ENCODE peak calls at places on chromosomes 16 and 17, in ten cellular contexts. One of them, this sample, is unnamed.

GRCh38 chr17:78958556-78959191 is 21.0 kb downstream of the LGALS3BP start:
- DNase-seq in PC-9: peak; percentile 61
- DNase-seq in stomach: peak; percentile 71
- DNase-seq in cardiac muscle cell: peak; percentile 27
- DNase-seq in gastrocnemius medialis: no peak
- DNase-seq in esophagus squamous epithelium: no peak
- DNase-seq in kidney epithelial cell: no peak
- DNase-seq in mucosa of descending colon: no peak
- DNase-seq in left ventricle myocardium inferior: no peak
- DNase-seq in body of pancreas: no peak
- DNase-seq in this sample: no peak

GRCh38 chr17:151886-152859 is 14.8 kb downstream of the SCGB1C2 start:
- DNase-seq in PC-9: no peak
- DNase-seq in stomach: no peak
- DNase-seq in cardiac muscle cell: no peak
- DNase-seq in gastrocnemius medialis: no peak
- DNase-seq in esophagus squamous epithelium: no peak
- DNase-seq in kidney epithelial cell: no peak
- DNase-seq in mucosa of descending colon: peak; percentile 9
- DNase-seq in left ventricle myocardium inferior: peak; percentile 7
- DNase-seq in body of pancreas: no peak
- DNase-seq in this sample: no peak

GRCh38 chr17:79214940-79215604 is 140.4 kb downstream of the ENGASE start:
- DNase-seq in PC-9: no peak
- DNase-seq in stomach: no peak
- DNase-seq in cardiac muscle cell: no peak
- DNase-seq in gastrocnemius medialis: no peak
- DNase-seq in esophagus squamous epithelium: no peak
- DNase-seq in kidney epithelial cell: no peak
- DNase-seq in mucosa of descending colon: no peak
- DNase-seq in left ventricle myocardium inferior: no peak
- DNase-seq in body of pancreas: no peak
- DNase-seq in this sample: no peak

GRCh38 chr17:28057731-28058246 is 15.3 kb downstream of the NLK start:
- DNase-seq in PC-9: peak; percentile 83
- DNase-seq in stomach: no peak
- DNase-seq in cardiac muscle cell: no peak
- DNase-seq in gastrocnemius medialis: no peak
- DNase-seq in esophagus squamous epithelium: no peak
- DNase-seq in kidney epithelial cell: no peak
- DNase-seq in mucosa of descending colon: no peak
- DNase-seq in left ventricle myocardium inferior: no peak
- DNase-seq in body of pancreas: no peak
- DNase-seq in this sample: no peak

GRCh38 chr17:28760987-28761562 is 17.3 kb downstream of the TRAF4 start:
- DNase-seq in PC-9: peak; percentile 81
- DNase-seq in stomach: peak; percentile 87
- DNase-seq in cardiac muscle cell: peak; percentile 59
- DNase-seq in gastrocnemius medialis: peak; percentile 69
- DNase-seq in esophagus squamous epithelium: no peak
- DNase-seq in kidney epithelial cell: no peak
- DNase-seq in mucosa of descending colon: peak; percentile 69
- DNase-seq in left ventricle myocardium inferior: peak; percentile 64
- DNase-seq in body of pancreas: peak; percentile 62
- DNase-seq in this sample: no peak

GRCh38 chr17:3963214-3964201 is 729 bp downstream of the ATP2A3 start:
- DNase-seq in PC-9: no peak
- DNase-seq in stomach: peak; percentile 51
- DNase-seq in cardiac muscle cell: no peak
- DNase-seq in gastrocnemius medialis: no peak
- DNase-seq in esophagus squamous epithelium: peak; percentile 57
- DNase-seq in kidney epithelial cell: no peak
- DNase-seq in mucosa of descending colon: peak; percentile 75
- DNase-seq in left ventricle myocardium inferior: no peak
- DNase-seq in body of pancreas: peak; percentile 41
- DNase-seq in this sample: no peak

GRCh38 chr17:17096438-17097178 is 54.4 kb downstream of the MPRIP start:
- DNase-seq in PC-9: peak; percentile 47
- DNase-seq in stomach: no peak
- DNase-seq in cardiac muscle cell: peak; percentile 62
- DNase-seq in gastrocnemius medialis: peak; percentile 35
- DNase-seq in esophagus squamous epithelium: no peak
- DNase-seq in kidney epithelial cell: no peak
- DNase-seq in mucosa of descending colon: no peak
- DNase-seq in left ventricle myocardium inferior: no peak
- DNase-seq in body of pancreas: no peak
- DNase-seq in this sample: no peak

GRCh38 chr17:21279198-21279535 is 5.3 kb upstream of the MAP2K3 start:
- DNase-seq in PC-9: no peak
- DNase-seq in stomach: no peak
- DNase-seq in cardiac muscle cell: no peak
- DNase-seq in gastrocnemius medialis: no peak
- DNase-seq in esophagus squamous epithelium: no peak
- DNase-seq in kidney epithelial cell: no peak
- DNase-seq in mucosa of descending colon: no peak
- DNase-seq in left ventricle myocardium inferior: no peak
- DNase-seq in body of pancreas: no peak
- DNase-seq in this sample: no peak

GRCh38 chr17:78785663-78786057 is 3.6 kb upstream of the CYTH1 start:
- DNase-seq in PC-9: no peak
- DNase-seq in stomach: no peak
- DNase-seq in cardiac muscle cell: no peak
- DNase-seq in gastrocnemius medialis: no peak
- DNase-seq in esophagus squamous epithelium: no peak
- DNase-seq in kidney epithelial cell: no peak
- DNase-seq in mucosa of descending colon: no peak
- DNase-seq in left ventricle myocardium inferior: no peak
- DNase-seq in body of pancreas: no peak
- DNase-seq in this sample: no peak

GRCh38 chr16:66473654-66474519 is 46.8 kb downstream of the BEAN1 start:
- DNase-seq in PC-9: peak; percentile 56
- DNase-seq in stomach: no peak
- DNase-seq in cardiac muscle cell: no peak
- DNase-seq in gastrocnemius medialis: no peak
- DNase-seq in esophagus squamous epithelium: no peak
- DNase-seq in kidney epithelial cell: no peak
- DNase-seq in mucosa of descending colon: no peak
- DNase-seq in left ventricle myocardium inferior: no peak
- DNase-seq in body of pancreas: no peak
- DNase-seq in this sample: no peak

GRCh38 chr17:17355426-17355825 is 52.3 kb downstream of the NT5M start:
- DNase-seq in PC-9: no peak
- DNase-seq in stomach: no peak
- DNase-seq in cardiac muscle cell: no peak
- DNase-seq in gastrocnemius medialis: no peak
- DNase-seq in esophagus squamous epithelium: no peak
- DNase-seq in kidney epithelial cell: no peak
- DNase-seq in mucosa of descending colon: no peak
- DNase-seq in left ventricle myocardium inferior: no peak
- DNase-seq in body of pancreas: no peak
- DNase-seq in this sample: no peak

GRCh38 chr17:57684711-57685498 is 60.2 kb downstream of the CCDC182 start:
- DNase-seq in PC-9: no peak
- DNase-seq in stomach: no peak
- DNase-seq in cardiac muscle cell: no peak
- DNase-seq in gastrocnemius medialis: no peak
- DNase-seq in esophagus squamous epithelium: no peak
- DNase-seq in kidney epithelial cell: no peak
- DNase-seq in mucosa of descending colon: no peak
- DNase-seq in left ventricle myocardium inferior: no peak
- DNase-seq in body of pancreas: no peak
- DNase-seq in this sample: no peak

GRCh38 chr16:427295-427694 is 1.8 kb downstream of the RAB11FIP3 start:
- DNase-seq in PC-9: no peak
- DNase-seq in stomach: no peak
- DNase-seq in cardiac muscle cell: no peak
- DNase-seq in gastrocnemius medialis: no peak
- DNase-seq in esophagus squamous epithelium: no peak
- DNase-seq in kidney epithelial cell: no peak
- DNase-seq in mucosa of descending colon: no peak
- DNase-seq in left ventricle myocardium inferior: no peak
- DNase-seq in body of pancreas: no peak
- DNase-seq in this sample: no peak
- H3K4me3 ChIP-seq in PC-9: peak overlapping the region; percentile 66
- H3K4me3 ChIP-seq in stomach: peak overlapping the region; percentile 64
- H3K4me3 ChIP-seq in cardiac muscle cell: peak overlapping the region; percentile 85
- H3K4me3 ChIP-seq in gastrocnemius medialis: peak overlapping the region; percentile 76
- H3K4me3 ChIP-seq in esophagus squamous epithelium: peak overlapping the region; percentile 57
- H3K4me3 ChIP-seq in kidney epithelial cell: peak overlapping the region; percentile 61
- H3K4me3 ChIP-seq in mucosa of descending colon: no peak overlapping the region
- H3K4me3 ChIP-seq in left ventricle myocardium inferior: peak overlapping the region; percentile 76
- H3K4me3 ChIP-seq in body of pancreas: peak overlapping the region; percentile 41
- H3K4me3 ChIP-seq in this sample: peak overlapping the region; percentile 87

DNA sequence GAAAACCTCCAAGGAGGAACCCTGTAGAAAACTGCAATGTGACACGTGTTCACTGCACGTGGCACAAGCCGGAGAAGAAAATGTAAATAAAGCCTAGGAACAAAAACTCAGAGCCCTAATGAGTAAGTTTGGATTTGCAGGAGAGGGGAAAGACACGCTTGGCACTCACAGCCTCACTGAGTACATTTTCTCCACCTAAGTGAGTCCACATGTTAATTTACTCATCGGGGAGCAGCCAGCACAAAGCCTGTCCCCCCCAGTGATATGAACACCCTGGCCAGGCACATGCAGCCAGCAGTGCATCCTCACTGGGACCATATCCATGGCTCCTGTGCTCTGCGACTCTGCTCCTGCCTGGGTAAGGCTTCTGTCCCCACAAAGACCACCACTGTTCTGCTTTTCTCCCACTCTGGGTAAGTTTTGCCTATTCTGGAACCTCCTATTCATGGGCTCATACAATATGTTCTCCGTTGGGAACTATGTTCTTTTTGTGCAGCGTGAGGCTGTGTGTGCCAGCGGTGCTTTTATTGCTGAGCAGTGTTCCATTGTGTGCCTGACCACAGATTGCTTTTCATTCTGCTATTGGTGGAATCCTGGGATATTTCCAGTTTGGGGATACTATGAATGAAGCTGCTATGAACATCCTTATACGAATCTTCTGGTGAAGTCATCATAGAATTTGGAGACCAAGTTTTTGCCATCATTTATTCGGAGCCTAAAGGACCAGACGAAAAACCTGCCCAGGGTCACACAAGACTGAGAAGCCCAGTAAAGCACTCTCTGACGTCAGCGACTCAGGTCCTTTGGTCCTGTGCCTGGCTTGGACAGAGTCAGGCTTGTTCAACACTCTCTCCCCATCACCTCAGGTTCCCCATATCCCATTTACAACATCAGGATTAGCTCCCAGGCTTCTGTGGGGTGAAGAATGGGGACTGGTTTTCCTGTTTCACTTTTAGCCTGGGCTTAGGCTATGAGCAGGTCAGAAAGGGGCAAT is 53.3 kb downstream of the RNF112 start:
- DNase-seq in PC-9: no peak
- DNase-seq in stomach: peak; percentile 35
- DNase-seq in cardiac muscle cell: no peak
- DNase-seq in gastrocnemius medialis: no peak
- DNase-seq in esophagus squamous epithelium: no peak
- DNase-seq in kidney epithelial cell: no peak
- DNase-seq in mucosa of descending colon: no peak
- DNase-seq in left ventricle myocardium inferior: no peak
- DNase-seq in body of pancreas: no peak
- DNase-seq in this sample: no peak
- TF ChIP-seq CTCF in PC-9: no peak
- TF ChIP-seq CTCF in stomach: no peak
- TF ChIP-seq CTCF in cardiac muscle cell: no peak
- TF ChIP-seq CTCF in gastrocnemius medialis: no peak
- TF ChIP-seq CTCF in esophagus squamous epithelium: no peak
- TF ChIP-seq CTCF in kidney epithelial cell: no peak
- TF ChIP-seq CTCF in mucosa of descending colon: no peak
- TF ChIP-seq CTCF in left ventricle myocardium inferior: no peak
- TF ChIP-seq CTCF in body of pancreas: no peak
- TF ChIP-seq CTCF in this sample: no peak

GRCh38 chr16:29975811-29976511 is 2.3 kb downstream of the TAOK2 start:
- DNase-seq in PC-9: no peak
- DNase-seq in stomach: no peak
- DNase-seq in cardiac muscle cell: peak; percentile 34
- DNase-seq in gastrocnemius medialis: no peak
- DNase-seq in esophagus squamous epithelium: no peak
- DNase-seq in kidney epithelial cell: no peak
- DNase-seq in mucosa of descending colon: no peak
- DNase-seq in left ventricle myocardium inferior: no peak
- DNase-seq in body of pancreas: no peak
- DNase-seq in this sample: no peak

GRCh38 chr16:29975134-29975538 is 1.5 kb downstream of the TAOK2 start:
- DNase-seq in PC-9: no peak
- DNase-seq in stomach: no peak
- DNase-seq in cardiac muscle cell: no peak
- DNase-seq in gastrocnemius medialis: no peak
- DNase-seq in esophagus squamous epithelium: no peak
- DNase-seq in kidney epithelial cell: no peak
- DNase-seq in mucosa of descending colon: no peak
- DNase-seq in left ventricle myocardium inferior: no peak
- DNase-seq in body of pancreas: no peak
- DNase-seq in this sample: no peak

GRCh38 chr16:29978564-29979270 is 5.0 kb downstream of the TAOK2 start:
- DNase-seq in PC-9: no peak
- DNase-seq in stomach: no peak
- DNase-seq in cardiac muscle cell: no peak
- DNase-seq in gastrocnemius medialis: no peak
- DNase-seq in esophagus squamous epithelium: no peak
- DNase-seq in kidney epithelial cell: no peak
- DNase-seq in mucosa of descending colon: no peak
- DNase-seq in left ventricle myocardium inferior: no peak
- DNase-seq in body of pancreas: no peak
- DNase-seq in this sample: no peak

GRCh38 chr16:29977063-29977462 is 3.4 kb downstream of the TAOK2 start:
- DNase-seq in PC-9: no peak
- DNase-seq in stomach: no peak
- DNase-seq in cardiac muscle cell: no peak
- DNase-seq in gastrocnemius medialis: no peak
- DNase-seq in esophagus squamous epithelium: no peak
- DNase-seq in kidney epithelial cell: no peak
- DNase-seq in mucosa of descending colon: no peak
- DNase-seq in left ventricle myocardium inferior: peak; percentile 43
- DNase-seq in body of pancreas: no peak
- DNase-seq in this sample: no peak

DNA sequence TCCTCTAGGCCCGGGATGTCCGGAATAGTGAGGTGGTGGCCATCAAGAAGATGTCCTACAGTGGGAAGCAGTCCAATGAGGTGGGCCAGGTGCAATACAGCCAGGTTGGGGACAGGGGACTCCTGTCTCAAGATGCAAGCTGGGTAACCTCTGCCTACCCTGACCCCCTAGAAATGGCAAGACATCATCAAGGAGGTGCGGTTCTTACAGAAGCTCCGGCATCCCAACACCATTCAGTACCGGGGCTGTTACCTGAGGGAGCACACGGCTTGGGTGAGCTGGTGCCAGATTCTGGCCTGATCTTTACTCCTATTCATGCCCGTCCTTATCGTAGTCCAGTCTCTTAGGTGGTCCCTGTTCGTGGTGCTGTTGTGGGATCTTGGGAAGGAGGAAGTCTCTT is 4.4 kb downstream of the TAOK2 start:
- DNase-seq in PC-9: no peak
- DNase-seq in stomach: no peak
- DNase-seq in cardiac muscle cell: no peak
- DNase-seq in gastrocnemius medialis: no peak
- DNase-seq in esophagus squamous epithelium: no peak
- DNase-seq in kidney epithelial cell: no peak
- DNase-seq in mucosa of descending colon: no peak
- DNase-seq in left ventricle myocardium inferior: no peak
- DNase-seq in body of pancreas: no peak
- DNase-seq in this sample: no peak
- H3K36me3 ChIP-seq in PC-9: peaks cover 35% of the 10 kb centered on the region
- H3K36me3 ChIP-seq in stomach: peaks cover 51% of the 10 kb centered on the region
- H3K36me3 ChIP-seq in cardiac muscle cell: peaks cover 41% of the 10 kb centered on the region
- H3K36me3 ChIP-seq in gastrocnemius medialis: peaks cover 52% of the 10 kb centered on the region
- H3K36me3 ChIP-seq in esophagus squamous epithelium: peaks cover 57% of the 10 kb centered on the region
- H3K36me3 ChIP-seq in kidney epithelial cell: peaks cover 1% of the 10 kb centered on the region
- H3K36me3 ChIP-seq in mucosa of descending colon: peaks cover 3% of the 10 kb centered on the region
- H3K36me3 ChIP-seq in left ventricle myocardium inferior: peaks cover 55% of the 10 kb centered on the region
- H3K36me3 ChIP-seq in body of pancreas: peaks cover 44% of the 10 kb centered on the region
- H3K36me3 ChIP-seq in this sample: peaks cover 41% of the 10 kb centered on the region

GRCh38 chr17:44842748-44843147 is 4.9 kb upstream of the HIGD1B start:
- DNase-seq in PC-9: no peak
- DNase-seq in stomach: no peak
- DNase-seq in cardiac muscle cell: no peak
- DNase-seq in gastrocnemius medialis: no peak
- DNase-seq in esophagus squamous epithelium: no peak
- DNase-seq in kidney epithelial cell: no peak
- DNase-seq in mucosa of descending colon: no peak
- DNase-seq in left ventricle myocardium inferior: no peak
- DNase-seq in body of pancreas: no peak
- DNase-seq in this sample: no peak
- H3K4me3 ChIP-seq in PC-9: no peak overlapping the region
- H3K4me3 ChIP-seq in stomach: no peak overlapping the region
- H3K4me3 ChIP-seq in cardiac muscle cell: no peak overlapping the region
- H3K4me3 ChIP-seq in gastrocnemius medialis: no peak overlapping the region
- H3K4me3 ChIP-seq in esophagus squamous epithelium: no peak overlapping the region
- H3K4me3 ChIP-seq in kidney epithelial cell: no peak overlapping the region
- H3K4me3 ChIP-seq in mucosa of descending colon: no peak overlapping the region
- H3K4me3 ChIP-seq in left ventricle myocardium inferior: no peak overlapping the region
- H3K4me3 ChIP-seq in body of pancreas: no peak overlapping the region
- H3K4me3 ChIP-seq in this sample: no peak overlapping the region

This sample was measured in BJ.